ENCODE peak calls at places on chromosomes 12 and 14, in five cellular contexts. K, S, A, T and F are unnamed samples. For H3K9me3, the result is how much of the 10 kb centered on the place peaks cover.

GRCh38 chr12:15979096-15980091 is 68.3 kb downstream of the DERA start:
- DNase-seq in A (no peak), S (no peak), T (peak), K (peak), F (no peak)

GRCh38 chr12:100529951-100530350 is 43.5 kb upstream of the GAS2L3 start:
- DNase-seq in A (no peak), T (no peak), K (no peak), S (no peak), F (no peak)

GRCh38 chr12:74129702-74130101 is 407.9 kb upstream of the ATXN7L3B start:
- DNase-seq in A (no peak), T (no peak), K (no peak), S (no peak), F (no peak)

GRCh38 chr12:89862511-89863331 is 154.1 kb upstream of the ATP2B1 start:
- DNase-seq in T (no peak), K (no peak), A (no peak), S (no peak), F (no peak)

GRCh38 chr12:1828863-1829262 is 8.5 kb downstream of the LRTM2 start:
- DNase-seq in S (no peak), K (no peak), A (no peak), T (no peak), F (no peak)

GRCh38 chr14:89619616-89620273 is 202.7 kb upstream of the FOXN3 start:
- DNase-seq in S (no peak), K (no peak), A (no peak), T (no peak), F (no peak)

GRCh38 chr14:94713115-94713514 is 56.8 kb downstream of the GSC start:
- DNase-seq in A (no peak), T (no peak), K (no peak), S (no peak), F (no peak)

GRCh38 chr12:10190558-10191388 is 11.9 kb downstream of the TMEM52B start:
- DNase-seq in K (peak), T (no peak), A (no peak), S (peak), F (no peak)

GRCh38 chr14:93084866-93085857 is 30.6 kb downstream of the ITPK1 start:
- DNase-seq in T (no peak), K (no peak), S (no peak), A (no peak), F (no peak)

GRCh38 chr12:53060721-53061276 is 10.9 kb downstream of the TNS2 start:
- DNase-seq in A (peak), S (peak), K (no peak), T (peak), F (peak)

GRCh38 chr14:79278798-79279644 is 932.3 kb downstream of the DIO2 start:
- DNase-seq in K (peak), S (peak), T (peak), A (peak), F (peak)
- TF ChIP-seq POLR2A in K (no peak), S (peak), T (no peak), A (peak), F (no peak)

DNA sequence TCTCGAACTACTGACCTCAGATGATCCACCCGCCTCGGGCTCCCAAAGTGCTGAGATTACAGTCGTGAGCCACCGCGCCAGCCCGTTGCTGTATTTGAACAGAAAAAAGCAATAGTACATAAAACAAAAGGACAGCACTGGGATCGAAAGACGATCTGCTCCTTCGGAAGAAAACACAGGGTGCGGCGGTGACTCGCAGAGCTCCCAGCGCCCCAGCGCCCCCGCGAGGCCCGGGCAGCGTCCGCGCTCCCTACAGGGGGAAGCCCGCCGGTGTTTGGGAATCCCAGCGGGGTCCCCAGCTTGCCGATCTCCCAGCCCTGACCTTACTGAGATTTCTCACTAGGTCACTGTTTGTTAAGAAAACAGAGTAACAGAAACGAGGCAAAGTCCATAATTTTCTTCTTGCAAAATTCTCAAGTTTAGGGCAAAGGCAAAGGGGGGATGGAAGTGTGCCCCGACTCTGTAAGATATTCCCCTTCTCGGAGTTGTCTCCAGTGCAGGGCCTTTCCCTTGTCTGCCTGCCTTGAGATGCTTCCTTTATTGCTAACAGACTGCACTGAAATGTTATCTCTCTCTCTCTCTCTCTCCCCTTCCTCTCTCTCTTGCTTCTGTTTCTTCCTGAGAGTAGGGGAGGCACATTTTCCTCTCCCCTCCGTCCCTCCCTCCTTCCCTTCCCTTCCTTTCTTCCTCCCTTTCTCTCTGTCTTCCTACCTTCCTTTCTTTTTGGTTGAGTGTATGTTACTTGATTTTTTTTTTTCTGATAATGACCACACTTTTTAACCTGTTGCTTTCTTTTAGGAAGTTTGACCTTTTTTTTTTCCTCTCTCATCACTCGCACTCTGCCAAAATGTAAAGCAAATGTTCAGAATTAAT is 92.0 kb downstream of the TMEM30B start:
- DNase-seq in S (peak), K (peak), T (no peak), A (peak), F (peak)
- TF ChIP-seq CTCF in S (peak), K (peak), T (no peak), A (peak), F (no peak)

GRCh38 chr12:57488397-57489156 is 709 bp downstream of the MARS1 start:
- DNase-seq in A (no peak), K (no peak), S (no peak), T (no peak), F (no peak)

GRCh38 chr12:57487597-57488396 is at the start of gene MARS1:
- DNase-seq in T (peak), K (peak), S (peak), A (peak), F (peak)

GRCh38 chr12:57487055-57487596 is 742 bp upstream of the MARS1 start:
- DNase-seq in S (no peak), T (no peak), K (no peak), A (no peak), F (no peak)

GRCh38 chr12:57490126-57490525 is 2.3 kb downstream of the MARS1 start:
- DNase-seq in K (no peak), T (no peak), A (no peak), S (no peak), F (no peak)

DNA sequence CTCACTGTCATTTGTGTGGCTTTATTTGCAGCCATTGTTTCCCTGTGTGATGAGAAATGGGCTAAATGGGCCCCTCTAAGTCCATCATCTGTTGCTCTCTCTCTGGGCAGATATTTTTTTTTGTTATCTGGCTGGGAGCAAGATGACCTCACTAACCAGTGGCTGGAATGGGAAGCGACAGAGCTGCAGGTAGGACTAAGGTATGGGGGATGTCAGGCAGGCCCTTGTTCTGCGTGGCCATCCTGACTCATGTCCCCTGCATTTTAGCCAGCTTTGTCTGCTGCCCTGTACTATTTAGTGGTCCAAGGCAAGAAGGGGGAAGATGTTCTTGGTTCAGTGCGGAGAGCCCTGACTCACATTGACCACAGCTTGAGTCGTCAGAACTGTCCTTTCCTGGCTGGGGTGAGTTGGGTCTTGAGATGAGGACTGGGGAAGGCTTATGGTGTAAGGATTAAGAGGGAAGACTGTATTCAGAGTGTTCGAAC is 1.3 kb downstream of the MARS1 start:
- DNase-seq in A (no peak), S (no peak), T (no peak), K (no peak), F (no peak)
- H3K9me3 ChIP-seq in A (under half), S (under half), T (under half), K (under half), F (under half)

GRCh38 chr12:33439587-33440011 is at the start of gene SYT10:
- DNase-seq in K (no peak), T (peak), S (no peak), A (no peak), F (no peak)

GRCh38 chr12:33438025-33438772 is 1.4 kb downstream of the SYT10 start:
- DNase-seq in A (no peak), K (no peak), T (no peak), S (no peak), F (no peak)

GRCh38 chr12:33438890-33439586 is 581 bp downstream of the SYT10 start:
- DNase-seq in T (peak), K (no peak), A (no peak), S (no peak), F (no peak)

GRCh38 chr12:33440477-33440876 is 858 bp upstream of the SYT10 start:
- DNase-seq in T (no peak), K (no peak), A (no peak), S (no peak), F (no peak)

GRCh38 chr12:33437598-33437997 is 2.0 kb downstream of the SYT10 start:
- DNase-seq in T (no peak), S (no peak), K (no peak), A (no peak), F (no peak)
- TF ChIP-seq POLR2A in T (no peak), S (no peak), K (no peak), A (no peak), F (no peak)

DNA sequence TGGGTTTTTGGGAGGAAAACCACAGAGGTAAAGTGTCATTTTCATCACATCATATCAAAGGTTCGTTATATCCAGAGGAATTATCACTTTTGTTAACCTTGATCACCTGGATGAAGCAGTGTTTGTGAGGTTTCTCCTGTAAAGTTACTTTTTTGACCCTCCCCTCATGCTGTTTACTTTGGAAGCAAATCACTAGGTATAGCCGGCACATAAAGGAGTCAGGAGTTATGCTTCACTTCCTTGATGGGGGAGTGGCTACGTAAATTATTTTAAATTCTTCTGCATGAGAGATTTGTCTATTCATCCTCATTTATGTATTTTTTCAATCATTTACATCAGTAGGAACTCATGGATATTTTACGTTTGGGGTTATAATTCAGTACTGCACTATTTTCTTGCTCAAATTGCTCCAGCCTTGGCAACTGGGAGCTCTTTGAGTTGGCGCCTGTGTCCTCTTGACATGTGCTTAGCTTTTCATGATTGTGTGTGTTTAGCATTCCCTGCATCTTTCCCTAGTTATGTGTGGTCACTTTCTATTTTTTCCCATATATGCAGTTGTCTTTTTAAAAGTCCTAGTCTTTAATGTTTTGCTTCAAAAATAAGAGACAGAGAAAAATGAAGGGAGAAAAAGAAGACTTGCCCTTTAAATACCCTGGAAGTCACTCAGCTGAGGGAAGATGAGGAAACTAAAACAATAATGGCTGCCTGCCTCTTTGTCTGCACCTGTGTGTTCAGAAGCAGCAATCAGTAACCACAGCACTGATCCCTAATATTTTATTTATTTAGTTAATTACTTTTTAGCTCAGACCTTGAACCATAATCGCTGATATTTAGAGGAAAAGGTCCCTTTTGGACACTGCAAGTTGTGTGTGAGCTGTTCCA is 62.1 kb downstream of the ZNF641 start:
- DNase-seq in S (no peak), A (no peak), K (no peak), T (no peak), F (no peak)
- TF ChIP-seq CTCF in S (no peak), A (no peak), K (no peak), T (no peak), F (no peak)

GRCh38 chr14:29908652-29909577 is 18.7 kb downstream of the PRKD1 start:
- DNase-seq in K (no peak), T (no peak), S (no peak), A (no peak), F (no peak)

GRCh38 chr14:29905549-29905948 is 22.1 kb downstream of the PRKD1 start:
- DNase-seq in S (peak), K (no peak), A (no peak), T (no peak), F (no peak)

GRCh38 chr14:29911815-29912214 is 15.8 kb downstream of the PRKD1 start:
- DNase-seq in K (no peak), T (no peak), S (no peak), A (no peak), F (no peak)

GRCh38 chr14:29900609-29901350 is 26.9 kb downstream of the PRKD1 start:
- DNase-seq in S (no peak), K (no peak), A (no peak), T (no peak), F (no peak)

DNA sequence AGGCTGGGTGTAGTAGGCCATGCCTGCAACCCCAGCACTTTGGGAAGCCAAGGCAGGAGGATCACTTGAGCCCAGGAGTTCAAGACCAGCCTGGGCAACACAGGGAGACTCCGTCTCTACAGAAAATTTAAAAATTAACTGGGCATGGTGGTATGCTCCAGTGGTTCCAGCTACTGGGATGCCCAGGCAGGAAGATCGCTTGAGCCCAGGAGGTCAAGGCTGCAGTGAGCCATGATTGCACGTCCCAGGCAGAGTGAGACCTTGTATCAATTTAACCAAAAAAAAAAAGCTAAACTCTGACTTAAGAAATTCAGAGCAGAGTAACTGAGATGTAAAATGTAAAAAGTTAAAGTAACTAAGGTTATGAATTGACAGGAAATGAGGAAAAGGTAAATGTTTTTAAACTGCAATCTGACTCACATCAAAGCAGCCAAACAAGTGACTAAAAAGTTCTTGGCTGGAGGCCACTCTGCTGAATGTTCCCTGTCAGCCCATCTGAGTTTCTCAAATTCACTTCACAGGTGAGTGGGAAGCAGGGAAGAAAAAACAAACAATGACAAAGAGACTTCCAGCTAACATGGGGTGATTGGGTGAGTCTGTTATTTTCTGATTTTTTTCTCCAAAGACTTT is 21.3 kb downstream of the PRKD1 start:
- DNase-seq in A (no peak), T (no peak), S (peak), K (no peak), F (no peak)
- H3K9me3 ChIP-seq in A (under half), T (under half), S (under half), K (under half), F (under half)

GRCh38 chr14:61297581-61297980 is 16.4 kb upstream of the TMEM30B start:
- DNase-seq in A (no peak), T (no peak), S (no peak), K (no peak), F (no peak)

GRCh38 chr14:61298834-61299233 is 17.7 kb upstream of the TMEM30B start:
- DNase-seq in A (no peak), T (no peak), S (no peak), K (no peak), F (no peak)

GRCh38 chr14:61296707-61297502 is 15.8 kb upstream of the TMEM30B start:
- DNase-seq in K (peak), S (no peak), A (no peak), T (no peak), F (no peak)

GRCh38 chr14:61300209-61300608 is 19.1 kb upstream of the TMEM30B start:
- DNase-seq in T (no peak), K (no peak), A (no peak), S (no peak), F (no peak)

GRCh38 chr14:61296151-61296550 is 15.0 kb upstream of the TMEM30B start:
- DNase-seq in K (no peak), T (no peak), A (no peak), S (no peak), F (no peak)
- TF ChIP-seq POLR2A in K (no peak), T (no peak), A (no peak), S (no peak), F (no peak)

GRCh38 chr14:105187935-105188524 is 6.9 kb upstream of the NUDT14 start:
- DNase-seq in K (no peak), T (peak), A (no peak), S (peak), F (no peak)
- TF ChIP-seq CTCF in K (no peak), T (peak), A (no peak), S (peak), F (no peak)